ENCODE peak calls at places on chromosomes 13 and 19, in six cellular contexts. One of them, this sample, is unnamed.

GRCh38 chr19:51927859-51928258 is 587 bp downstream of the ZNF613 start:
- DNase-seq in neural progenitor cell: no peak
- DNase-seq in omental fat pad: no peak
- DNase-seq in stomach: no peak
- DNase-seq in pancreas: no peak
- DNase-seq in SK-N-SH: no peak
- DNase-seq in this sample: no peak

GRCh38 chr19:34317311-34317927 is 47.6 kb upstream of the GPI start:
- DNase-seq in neural progenitor cell: no peak
- DNase-seq in omental fat pad: no peak
- DNase-seq in stomach: no peak
- DNase-seq in pancreas: no peak
- DNase-seq in SK-N-SH: no peak
- DNase-seq in this sample: no peak

GRCh38 chr13:98142427-98143156 is at the start of gene FARP1:
- DNase-seq in neural progenitor cell: peak; percentile 94
- DNase-seq in omental fat pad: no peak
- DNase-seq in stomach: peak; percentile 88
- DNase-seq in pancreas: peak; percentile 91
- DNase-seq in SK-N-SH: peak; percentile 95
- DNase-seq in this sample: peak; percentile 90

GRCh38 chr13:37681295-37682032 is 82.9 kb upstream of the POSTN start:
- DNase-seq in neural progenitor cell: no peak
- DNase-seq in omental fat pad: no peak
- DNase-seq in stomach: no peak
- DNase-seq in pancreas: no peak
- DNase-seq in SK-N-SH: no peak
- DNase-seq in this sample: no peak

GRCh38 chr13:91311491-91311890 is 36.0 kb upstream of the MIR17HG start:
- DNase-seq in neural progenitor cell: no peak
- DNase-seq in omental fat pad: no peak
- DNase-seq in stomach: no peak
- DNase-seq in pancreas: no peak
- DNase-seq in SK-N-SH: no peak
- DNase-seq in this sample: no peak

GRCh38 chr19:13937479-13938360 is 497 bp downstream of the PODNL1 start:
- DNase-seq in neural progenitor cell: peak; percentile 48
- DNase-seq in omental fat pad: no peak
- DNase-seq in stomach: no peak
- DNase-seq in pancreas: no peak
- DNase-seq in SK-N-SH: peak; percentile 87
- DNase-seq in this sample: peak; percentile 65

GRCh38 chr13:27952931-27953670 is 16.0 kb downstream of the CDX2 start:
- DNase-seq in neural progenitor cell: peak; percentile 36
- DNase-seq in omental fat pad: no peak
- DNase-seq in stomach: peak; percentile 85
- DNase-seq in pancreas: peak; percentile 78
- DNase-seq in SK-N-SH: no peak
- DNase-seq in this sample: no peak

GRCh38 chr13:36628986-36629385 is 44.8 kb upstream of the SERTM1 start:
- DNase-seq in neural progenitor cell: no peak
- DNase-seq in omental fat pad: no peak
- DNase-seq in stomach: no peak
- DNase-seq in pancreas: no peak
- DNase-seq in SK-N-SH: no peak
- DNase-seq in this sample: no peak

GRCh38 chr13:25819856-25820530 is 231.8 kb downstream of the SHISA2 start:
- DNase-seq in neural progenitor cell: no peak
- DNase-seq in omental fat pad: no peak
- DNase-seq in stomach: no peak
- DNase-seq in pancreas: no peak
- DNase-seq in SK-N-SH: no peak
- DNase-seq in this sample: no peak

GRCh38 chr13:48014359-48014758 is 13.3 kb upstream of the SUCLA2 start:
- DNase-seq in neural progenitor cell: no peak
- DNase-seq in omental fat pad: no peak
- DNase-seq in stomach: no peak
- DNase-seq in pancreas: no peak
- DNase-seq in SK-N-SH: no peak
- DNase-seq in this sample: no peak

GRCh38 chr19:28331596-28331995 is 881.4 kb downstream of the UQCRFS1 start:
- DNase-seq in neural progenitor cell: no peak
- DNase-seq in omental fat pad: no peak
- DNase-seq in stomach: no peak
- DNase-seq in pancreas: no peak
- DNase-seq in SK-N-SH: no peak
- DNase-seq in this sample: no peak

GRCh38 chr13:39888865-39889810 is 233.7 kb downstream of the COG6 start:
- DNase-seq in neural progenitor cell: no peak
- DNase-seq in omental fat pad: no peak
- DNase-seq in stomach: no peak
- DNase-seq in pancreas: no peak
- DNase-seq in SK-N-SH: no peak
- DNase-seq in this sample: no peak

GRCh38 chr13:76903544-76904162 is 17.4 kb upstream of the KCTD12 start:
- DNase-seq in neural progenitor cell: peak; percentile 81
- DNase-seq in omental fat pad: no peak
- DNase-seq in stomach: peak; percentile 69
- DNase-seq in pancreas: peak; percentile 42
- DNase-seq in SK-N-SH: peak; percentile 73
- DNase-seq in this sample: peak; percentile 81

GRCh38 chr19:18160792-18161690 is 8.1 kb downstream of the PIK3R2 start:
- DNase-seq in neural progenitor cell: peak; percentile 88
- DNase-seq in omental fat pad: peak; percentile 63
- DNase-seq in stomach: peak; percentile 87
- DNase-seq in pancreas: peak; percentile 86
- DNase-seq in SK-N-SH: peak; percentile 97
- DNase-seq in this sample: peak; percentile 85

GRCh38 chr19:18062043-18062442 is 24.7 kb downstream of the IL12RB1 start:
- DNase-seq in neural progenitor cell: no peak
- DNase-seq in omental fat pad: no peak
- DNase-seq in stomach: no peak
- DNase-seq in pancreas: no peak
- DNase-seq in SK-N-SH: no peak
- DNase-seq in this sample: no peak

GRCh38 chr19:33391631-33392249 is 18.2 kb downstream of the CEBPG start:
- DNase-seq in neural progenitor cell: no peak
- DNase-seq in omental fat pad: no peak
- DNase-seq in stomach: no peak
- DNase-seq in pancreas: no peak
- DNase-seq in SK-N-SH: peak; percentile 26
- DNase-seq in this sample: no peak

GRCh38 chr19:13861714-13862531 is 15.0 kb upstream of the NANOS3 start:
- DNase-seq in neural progenitor cell: peak; percentile 88
- DNase-seq in omental fat pad: peak; percentile 85
- DNase-seq in stomach: peak; percentile 93
- DNase-seq in pancreas: peak; percentile 95
- DNase-seq in SK-N-SH: peak; percentile 94
- DNase-seq in this sample: peak; percentile 95

DNA sequence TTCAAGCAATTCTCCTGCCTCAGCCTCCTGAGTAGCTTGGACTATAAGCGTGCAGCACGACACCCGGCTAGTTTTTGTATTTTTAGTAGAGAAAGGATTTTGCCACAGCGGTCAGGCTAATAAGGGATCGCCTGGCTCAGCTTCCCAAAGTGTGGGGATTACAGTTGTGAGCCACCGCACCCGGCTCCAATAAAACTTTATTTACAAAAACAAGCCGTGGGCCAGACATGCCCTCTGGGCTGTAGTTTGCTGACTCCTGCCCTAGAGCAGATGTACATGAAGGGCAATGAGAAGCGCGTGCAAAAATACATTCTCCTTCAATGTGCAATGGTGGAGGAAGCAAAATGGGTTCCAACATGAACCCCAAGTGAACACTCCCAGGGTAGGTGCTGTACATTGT is 13.7 kb upstream of the MED26 start:
- DNase-seq in neural progenitor cell: no peak
- DNase-seq in omental fat pad: no peak
- DNase-seq in stomach: no peak
- DNase-seq in pancreas: no peak
- DNase-seq in SK-N-SH: no peak
- DNase-seq in this sample: no peak
- TF ChIP-seq CTCF in neural progenitor cell: no peak
- TF ChIP-seq CTCF in omental fat pad: no peak
- TF ChIP-seq CTCF in stomach: no peak
- TF ChIP-seq CTCF in pancreas: no peak
- TF ChIP-seq CTCF in SK-N-SH: no peak
- TF ChIP-seq CTCF in this sample: no peak

DNA sequence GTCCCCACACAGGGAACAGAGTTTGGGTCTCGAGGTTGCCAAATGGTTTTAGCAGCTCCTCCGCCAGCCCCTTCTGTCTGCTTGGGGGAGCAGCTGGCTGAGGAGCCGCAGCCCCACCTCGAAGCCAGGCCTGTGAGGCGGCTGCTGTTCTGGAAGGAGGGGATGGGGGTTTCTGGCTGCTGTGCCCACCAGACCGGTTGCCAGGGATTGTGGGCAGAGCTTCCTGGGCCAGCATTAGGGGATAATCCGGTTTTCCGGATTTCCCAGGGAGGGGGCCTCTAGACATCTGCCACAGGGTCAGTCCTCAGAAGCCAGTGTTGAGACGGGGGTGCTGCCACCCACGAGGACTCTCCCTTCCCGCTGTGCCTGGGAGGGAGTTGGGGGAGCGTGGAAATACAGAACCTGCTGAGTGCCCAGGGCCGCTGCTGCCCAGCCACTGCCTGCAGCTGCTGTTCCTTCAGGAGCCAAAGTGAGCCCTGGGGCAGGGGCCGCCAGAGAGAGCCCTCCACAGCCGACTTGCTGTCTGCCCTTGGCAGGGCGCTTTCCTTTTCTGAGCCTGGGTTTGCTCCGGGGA is 2.0 kb downstream of the CDC34 start:
- DNase-seq in neural progenitor cell: no peak
- DNase-seq in omental fat pad: no peak
- DNase-seq in stomach: no peak
- DNase-seq in pancreas: peak; percentile 44
- DNase-seq in SK-N-SH: no peak
- DNase-seq in this sample: no peak
- TF ChIP-seq CTCF in neural progenitor cell: no peak
- TF ChIP-seq CTCF in omental fat pad: no peak
- TF ChIP-seq CTCF in stomach: no peak
- TF ChIP-seq CTCF in pancreas: no peak
- TF ChIP-seq CTCF in SK-N-SH: no peak
- TF ChIP-seq CTCF in this sample: no peak

GRCh38 chr13:24746618-24747247 is 17.2 kb upstream of the RNF17 start:
- DNase-seq in neural progenitor cell: peak; percentile 71
- DNase-seq in omental fat pad: no peak
- DNase-seq in stomach: no peak
- DNase-seq in pancreas: no peak
- DNase-seq in SK-N-SH: no peak
- DNase-seq in this sample: peak; percentile 81
- TF ChIP-seq CTCF in neural progenitor cell: peak; percentile 58
- TF ChIP-seq CTCF in omental fat pad: no peak
- TF ChIP-seq CTCF in stomach: no peak
- TF ChIP-seq CTCF in pancreas: no peak
- TF ChIP-seq CTCF in SK-N-SH: peak; percentile 6
- TF ChIP-seq CTCF in this sample: peak; percentile 33

DNA sequence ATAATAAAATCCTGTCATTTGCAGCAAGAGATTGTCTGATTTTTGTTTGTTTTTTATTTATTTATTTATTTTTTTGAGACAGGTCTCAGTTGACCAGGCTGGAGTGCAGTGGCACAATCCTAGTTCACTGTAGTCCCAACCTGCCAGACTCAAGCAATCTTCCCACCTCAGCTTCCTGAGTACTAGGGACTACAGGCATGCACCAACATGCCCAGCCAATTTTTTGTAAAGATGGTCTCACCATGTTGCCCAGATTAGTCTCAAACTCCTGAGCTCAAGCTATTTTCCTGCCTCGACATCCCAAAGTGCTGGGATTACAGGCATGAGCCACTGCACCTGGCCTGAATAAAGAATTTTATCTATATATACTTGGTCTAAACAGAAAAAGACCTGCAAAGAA is 17.6 kb downstream of the ZNF233 start:
- DNase-seq in neural progenitor cell: no peak
- DNase-seq in omental fat pad: no peak
- DNase-seq in stomach: no peak
- DNase-seq in pancreas: no peak
- DNase-seq in SK-N-SH: no peak
- DNase-seq in this sample: no peak
- TF ChIP-seq CTCF in neural progenitor cell: no peak
- TF ChIP-seq CTCF in omental fat pad: no peak
- TF ChIP-seq CTCF in stomach: no peak
- TF ChIP-seq CTCF in pancreas: no peak
- TF ChIP-seq CTCF in SK-N-SH: no peak
- TF ChIP-seq CTCF in this sample: no peak

GRCh38 chr19:12202250-12202649 is 39.4 kb downstream of the ZNF136 start:
- DNase-seq in neural progenitor cell: peak; percentile 48
- DNase-seq in omental fat pad: no peak
- DNase-seq in stomach: peak; percentile 66
- DNase-seq in pancreas: no peak
- DNase-seq in SK-N-SH: no peak
- DNase-seq in this sample: peak; percentile 54
- TF ChIP-seq CTCF in neural progenitor cell: peak; percentile 49
- TF ChIP-seq CTCF in omental fat pad: no peak
- TF ChIP-seq CTCF in stomach: peak; percentile 43
- TF ChIP-seq CTCF in pancreas: no peak
- TF ChIP-seq CTCF in SK-N-SH: no peak
- TF ChIP-seq CTCF in this sample: no peak